ENCODE peak calls at places on chromosomes 12 and 14, in seven cellular contexts. A is cardiac muscle cell, B is AG04450, I is neuronal stem cell, U is spleen, D is ascending aorta, N is right atrium auricular region. L is an unnamed sample.

GRCh38 chr14:60204843-60205774 is 39.9 kb upstream of the DHRS7 start:
- DNase-seq in N (no peak), A (no peak), I (no peak), B (no peak), D (no peak), U (no peak), L (no peak)

GRCh38 chr12:131102493-131102931 is 148.8 kb downstream of the ADGRD1 start:
- DNase-seq in A (no peak), N (no peak), B (no peak), D (no peak), I (no peak), U (peak), L (no peak)

GRCh38 chr12:15982921-15983320 is 71.8 kb downstream of the DERA start:
- DNase-seq in U (no peak), B (no peak), N (no peak), D (no peak), A (no peak), I (no peak), L (no peak)

GRCh38 chr12:98745578-98746391 is 100.7 kb downstream of the APAF1 start:
- DNase-seq in D (no peak), B (no peak), A (peak), N (no peak), I (no peak), U (no peak), L (no peak)

GRCh38 chr12:54891717-54892478 is 37.6 kb downstream of the MUCL1 start:
- DNase-seq in A (peak), I (no peak), D (no peak), N (no peak), B (no peak), U (no peak), L (no peak)

GRCh38 chr14:64758711-64759554 is 54.7 kb downstream of the PLEKHG3 start:
- DNase-seq in I (no peak), N (no peak), A (peak), D (no peak), B (peak), U (peak), L (peak)

GRCh38 chr12:111322336-111323250 is 46.3 kb downstream of the PHETA1 start:
- DNase-seq in B (no peak), D (no peak), I (no peak), U (no peak), N (no peak), A (no peak), L (no peak)

GRCh38 chr14:93035917-93036651 is 79.6 kb downstream of the ITPK1 start:
- DNase-seq in I (peak), N (no peak), D (no peak), A (peak), U (peak), B (no peak), L (no peak)

GRCh38 chr12:67969134-67969782 is 20.0 kb upstream of the IFNG-AS1 start:
- DNase-seq in I (no peak), U (no peak), N (no peak), A (peak), D (no peak), B (no peak), L (no peak)

GRCh38 chr12:39620664-39621658 is 1.4 kb upstream of the ABCD2 start:
- DNase-seq in D (no peak), A (peak), B (no peak), U (peak), N (no peak), I (no peak), L (no peak)

GRCh38 chr12:110846615-110847566 is at the start of gene CCDC63:
- DNase-seq in N (peak), D (no peak), B (no peak), A (peak), U (peak), I (peak), L (no peak)

GRCh38 chr12:125100551-125101434 is 35.6 kb downstream of the AACS start:
- DNase-seq in N (no peak), I (no peak), D (no peak), U (no peak), B (no peak), A (no peak), L (no peak)

GRCh38 chr14:59583755-59584154 is 7.1 kb upstream of the CCDC175 start:
- DNase-seq in I (no peak), A (peak), N (no peak), U (no peak), D (no peak), B (no peak), L (no peak)

GRCh38 chr12:18165422-18165871 is 75.5 kb upstream of the RERGL start:
- DNase-seq in U (no peak), D (no peak), A (peak), B (no peak), N (no peak), I (no peak), L (no peak)

GRCh38 chr14:104536942-104537612 is 42.5 kb upstream of the C14orf180 start:
- DNase-seq in B (no peak), N (no peak), D (no peak), A (peak), I (no peak), U (peak), L (no peak)

GRCh38 chr12:15446798-15447197 is 124.5 kb downstream of the PTPRO start:
- DNase-seq in D (no peak), N (no peak), I (no peak), A (no peak), B (no peak), U (no peak), L (peak)

GRCh38 chr14:61437383-61437782 is 116.0 kb downstream of the PRKCH start:
- DNase-seq in N (no peak), U (no peak), D (no peak), B (no peak), A (no peak), I (no peak), L (no peak)

GRCh38 chr14:93267149-93267711 is 60.2 kb downstream of the UBR7 start:
- DNase-seq in N (no peak), U (no peak), B (no peak), D (no peak), A (no peak), I (no peak), L (no peak)

GRCh38 chr12:57889541-57889989 is 43.0 kb upstream of the CTDSP2 start:
- DNase-seq in B (peak), D (peak), A (peak), I (no peak), N (peak), U (no peak), L (no peak)

GRCh38 chr12:118866346-118866745 is 115.0 kb upstream of the SRRM4 start:
- DNase-seq in N (no peak), D (no peak), I (no peak), B (no peak), U (no peak), A (no peak), L (no peak)

GRCh38 chr12:122322501-122322900 is 56.2 kb upstream of the VPS33A start:
- DNase-seq in I (no peak), D (no peak), U (no peak), N (no peak), A (peak), B (no peak), L (no peak)

GRCh38 chr14:101075801-101076413 is 172.4 kb upstream of the RTL1 start:
- DNase-seq in B (no peak), I (no peak), A (no peak), U (peak), N (peak), D (no peak), L (peak)

GRCh38 chr12:3540387-3541320 is 49.7 kb downstream of the PRMT8 start:
- DNase-seq in U (no peak), B (no peak), D (no peak), A (no peak), I (no peak), N (no peak), L (no peak)

GRCh38 chr12:64669270-64669842 is 59.1 kb downstream of the RASSF3 start:
- DNase-seq in D (no peak), N (no peak), B (no peak), U (peak), I (no peak), A (peak), L (no peak)

GRCh38 chr12:89943461-89943860 is 234.8 kb upstream of the ATP2B1 start:
- DNase-seq in D (no peak), A (no peak), I (no peak), U (no peak), B (no peak), N (no peak), L (no peak)

GRCh38 chr14:38207830-38208815 is at the start of gene SSTR1:
- DNase-seq in B (no peak), N (no peak), I (peak), D (no peak), U (no peak), A (peak), L (peak)

GRCh38 chr14:105247026-105247425 is 1.3 kb upstream of the BTBD6 start:
- DNase-seq in A (no peak), D (no peak), I (no peak), N (no peak), B (no peak), U (no peak), L (no peak)

GRCh38 chr12:114209852-114210251 is 196.1 kb downstream of the TBX5 start:
- DNase-seq in I (no peak), N (no peak), A (no peak), B (no peak), U (no peak), D (no peak), L (no peak)

GRCh38 chr14:73238262-73238852 is 1.1 kb downstream of the PAPLN start:
- DNase-seq in D (no peak), B (peak), N (no peak), I (no peak), U (no peak), A (peak), L (peak)

GRCh38 chr12:45284096-45284901 is 68.4 kb downstream of the ANO6 start:
- DNase-seq in U (no peak), N (no peak), A (peak), B (peak), I (no peak), D (no peak), L (no peak)

GRCh38 chr12:6356374-6356820 is 14.5 kb upstream of the TNFRSF1A start:
- DNase-seq in U (no peak), A (no peak), B (no peak), D (no peak), I (no peak), N (no peak), L (no peak)

GRCh38 chr12:6361834-6362233 is 13.5 kb downstream of the SCNN1A start:
- DNase-seq in N (no peak), A (no peak), D (no peak), U (peak), I (no peak), B (no peak), L (peak)

GRCh38 chr12:6360578-6361490 is 14.5 kb downstream of the SCNN1A start:
- DNase-seq in U (peak), B (no peak), D (no peak), I (no peak), N (no peak), A (no peak), L (no peak)

GRCh38 chr12:6360080-6360571 is 15.2 kb downstream of the SCNN1A start:
- DNase-seq in U (no peak), A (no peak), N (no peak), B (no peak), I (no peak), D (no peak), L (no peak)

DNA sequence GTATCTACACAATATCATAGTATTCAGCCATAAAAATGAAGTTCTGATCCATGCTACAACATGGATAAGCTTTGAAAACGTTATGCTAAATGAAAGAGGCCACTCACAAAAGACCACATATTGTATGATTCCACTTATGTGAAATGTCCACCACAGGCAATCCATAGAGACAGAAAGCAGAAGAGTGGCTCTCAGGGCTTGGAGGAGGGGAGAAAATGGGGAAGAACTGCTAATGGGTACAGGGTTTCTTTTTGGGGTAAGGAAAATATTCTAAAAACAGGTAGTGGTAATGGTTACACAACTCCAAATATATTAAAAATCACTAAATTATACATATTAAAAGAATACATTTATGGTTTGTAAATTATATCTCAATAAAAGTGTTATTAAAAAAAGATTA is 16.5 kb downstream of the SCNN1A start:
- DNase-seq in D (no peak), U (no peak), A (no peak), B (no peak), I (no peak), N (no peak), L (no peak)
- H3K27ac ChIP-seq in D (no peak), U (no peak), A (no peak), B (no peak), I (no peak), N (no peak), L (no peak)

GRCh38 chr14:75443203-75443969 is 15.6 kb downstream of the JDP2 start:
- DNase-seq in I (no peak), N (no peak), D (no peak), B (no peak), A (no peak), U (no peak), L (no peak)

GRCh38 chr14:75441731-75442130 is 13.9 kb downstream of the JDP2 start:
- DNase-seq in D (no peak), U (no peak), B (no peak), N (no peak), A (no peak), I (no peak), L (no peak)

GRCh38 chr14:75440733-75441474 is 13.1 kb downstream of the JDP2 start:
- DNase-seq in N (peak), D (no peak), B (peak), U (no peak), A (peak), I (no peak), L (no peak)

GRCh38 chr14:75442642-75443041 is 14.8 kb downstream of the JDP2 start:
- DNase-seq in I (no peak), D (no peak), U (no peak), A (peak), B (no peak), N (no peak), L (no peak)

GRCh38 chr14:75442166-75442565 is 14.3 kb downstream of the JDP2 start:
- DNase-seq in N (no peak), A (no peak), B (no peak), D (no peak), I (no peak), U (no peak), L (no peak)
- H3K27ac ChIP-seq in N (peak), A (no peak), B (no peak), D (peak), I (no peak), U (peak), L (no peak)

GRCh38 chr14:51939727-51940126 is 49.6 kb upstream of the RTRAF start:
- DNase-seq in I (no peak), N (no peak), D (no peak), B (no peak), U (no peak), A (peak), L (no peak)
- H3K27ac ChIP-seq in I (no peak), N (no peak), D (no peak), B (no peak), U (peak), A (no peak), L (no peak)

DNA sequence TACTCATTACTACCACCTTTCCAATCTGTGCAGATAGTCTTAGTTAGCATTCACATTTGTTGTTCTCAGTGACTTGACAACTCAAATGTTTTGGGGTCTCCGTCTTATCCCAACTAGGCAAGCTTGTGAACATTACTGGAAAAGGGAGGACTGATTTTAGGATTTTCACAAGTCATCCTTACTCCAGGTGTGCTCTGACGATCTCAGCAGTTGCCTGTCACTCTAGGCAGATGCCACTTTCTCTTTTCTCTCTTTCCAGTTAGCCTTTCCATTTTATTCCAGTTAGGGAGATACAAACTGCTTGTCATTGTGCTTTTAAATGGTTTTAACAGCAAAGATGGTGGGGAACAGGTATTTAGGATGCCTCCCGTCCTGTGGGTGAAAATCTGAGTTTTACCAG is 1.1 kb downstream of the PA2G4 start:
- DNase-seq in I (no peak), A (no peak), D (no peak), U (no peak), N (no peak), B (no peak), L (no peak)
- H3K27ac ChIP-seq in I (no peak), A (peak), D (no peak), U (peak), N (no peak), B (no peak), L (peak)

GRCh38 chr14:72201645-72202044 is 269.4 kb downstream of the RGS6 start:
- DNase-seq in U (no peak), D (no peak), A (no peak), I (no peak), B (no peak), N (no peak), L (no peak)

DNA sequence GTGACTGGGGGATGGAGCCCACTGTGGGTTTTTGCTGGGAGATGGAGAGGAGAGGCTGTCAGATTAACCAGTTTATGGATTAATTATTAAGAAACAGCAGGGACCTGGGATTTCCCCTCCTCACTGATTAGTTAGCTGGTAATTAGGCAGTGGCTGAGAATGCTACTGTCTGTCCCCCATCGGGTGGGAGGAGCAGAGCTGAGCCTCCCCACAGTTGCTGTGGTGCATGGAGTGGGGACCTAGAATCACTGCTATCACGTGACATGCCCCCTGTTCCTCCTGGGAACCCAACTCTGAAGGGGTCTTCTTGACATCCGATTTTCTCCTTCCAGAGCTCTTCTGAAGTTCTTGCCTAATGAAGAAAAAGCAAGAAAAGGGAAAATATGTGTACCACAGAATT is 264.0 kb downstream of the RGS6 start:
- DNase-seq in A (no peak), U (no peak), N (no peak), I (no peak), D (no peak), B (no peak), L (no peak)
- H3K27ac ChIP-seq in A (no peak), U (no peak), N (no peak), I (no peak), D (no peak), B (no peak), L (no peak)

GRCh38 chr12:115343601-115344000 is 659.6 kb upstream of the TBX3 start:
- DNase-seq in A (no peak), B (no peak), N (no peak), U (no peak), D (no peak), I (no peak), L (no peak)

GRCh38 chr12:115338566-115339294 is 654.8 kb upstream of the TBX3 start:
- DNase-seq in A (no peak), N (no peak), B (no peak), I (no peak), U (no peak), D (no peak), L (no peak)

GRCh38 chr12:115337693-115338543 is 653.9 kb upstream of the TBX3 start:
- DNase-seq in D (no peak), I (no peak), A (peak), B (peak), N (peak), U (no peak), L (no peak)

GRCh38 chr12:115343008-115343407 is 659.0 kb upstream of the TBX3 start:
- DNase-seq in A (no peak), B (no peak), I (no peak), N (no peak), U (no peak), D (no peak), L (no peak)

DNA sequence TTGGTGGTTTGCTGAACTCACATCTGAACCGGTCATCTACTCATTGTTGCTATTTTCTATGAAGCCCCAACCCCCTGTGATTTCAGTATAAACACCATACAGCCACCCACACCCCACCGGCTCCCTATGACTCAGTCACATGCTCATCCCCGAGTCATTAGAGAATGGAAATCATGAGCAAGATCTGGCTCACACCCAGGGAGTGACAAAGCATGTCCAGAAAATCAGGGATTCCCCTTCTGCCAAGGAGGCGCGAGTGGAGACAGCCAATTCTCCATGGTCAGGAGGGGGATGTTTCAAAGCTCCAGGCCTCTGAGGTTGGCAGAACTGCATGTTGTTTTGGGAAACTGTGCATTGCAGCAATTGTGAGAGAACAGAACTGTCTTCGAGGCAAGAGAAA is 657.5 kb upstream of the TBX3 start:
- DNase-seq in N (peak), B (peak), I (no peak), D (peak), A (peak), U (no peak), L (peak)
- H3K27ac ChIP-seq in N (peak), B (peak), I (no peak), D (peak), A (no peak), U (no peak), L (peak)